ENCODE peak calls at places on chromosomes 11 and 22, in seven cellular contexts. X, H, C, D, P, A and V are unnamed samples.

GRCh38 chr11:83206771-83207413 is 13.4 kb downstream of the ANKRD42 start:
- DNase-seq in H (no peak), A (no peak), P (no peak), X (no peak), D (no peak), C (no peak), V (no peak)

GRCh38 chr11:5928811-5929210 is 13.2 kb upstream of the OR56A3 start:
- DNase-seq in X (no peak), A (no peak), D (no peak), P (no peak), H (no peak), C (no peak), V (no peak)

GRCh38 chr11:6812391-6813005 is 13.0 kb upstream of the OR6A2 start:
- DNase-seq in X (no peak), C (peak), H (peak), P (no peak), D (peak), A (no peak), V (peak)

GRCh38 chr22:19874307-19875060 is 19.8 kb upstream of the GNB1L start:
- DNase-seq in C (no peak), H (no peak), A (peak), X (peak), D (no peak), P (no peak), V (no peak)

GRCh38 chr22:37472418-37473006 is 13.7 kb downstream of the MFNG start:
- DNase-seq in A (no peak), P (no peak), X (no peak), C (peak), H (peak), D (peak), V (no peak)

GRCh38 chr22:19691721-19692341 is 22.5 kb upstream of the SEPTIN5 start:
- DNase-seq in C (no peak), P (no peak), X (peak), A (no peak), D (peak), H (peak), V (no peak)

GRCh38 chr11:128831781-128832497 is 35.2 kb downstream of the KCNJ1 start:
- DNase-seq in H (no peak), D (no peak), X (no peak), P (no peak), C (no peak), A (no peak), V (no peak)

GRCh38 chr11:10450451-10451398 is 4.3 kb upstream of the AMPD3 start:
- DNase-seq in D (peak), A (no peak), P (no peak), X (no peak), H (peak), C (no peak), V (no peak)

GRCh38 chr11:78973833-78974232 is 399.2 kb upstream of the NARS2 start:
- DNase-seq in X (no peak), H (no peak), D (no peak), A (no peak), P (no peak), C (no peak), V (no peak)

GRCh38 chr11:77524539-77524938 is 50.6 kb upstream of the PAK1 start:
- DNase-seq in C (no peak), H (no peak), D (no peak), A (no peak), X (no peak), P (no peak), V (no peak)

GRCh38 chr11:121661796-121662508 is 209.2 kb upstream of the SORL1-AS1 start:
- DNase-seq in P (no peak), D (peak), X (no peak), A (no peak), H (no peak), C (no peak), V (no peak)